ENCODE peak calls at places on chromosomes 11 and 22, in seven cellular contexts. O is uterus, S is thoracic aorta, N is kidney, B is cardiac muscle cell, X is endothelial cell of umbilical vein, V is IMR-90. C is an unnamed sample. For H3K9me3 and H3K36me3, the result is how much of the 10 kb centered on the place peaks cover.

GRCh38 chr11:19714093-19714386 is 1.4 kb downstream of the NAV2 start:
- DNase-seq in O (no peak), S (no peak), N (peak), B (peak), X (peak), V (peak), C (no peak)

GRCh38 chr22:42635531-42635930 is 4.9 kb downstream of the ATP5MGL start:
- DNase-seq in O (no peak), S (peak), N (no peak), B (peak), X (peak), V (peak), C (peak)

GRCh38 chr11:131859811-131860210 is 489.4 kb downstream of the NTM start:
- DNase-seq in O (no peak), S (no peak), N (no peak), B (peak), X (peak), V (peak), C (no peak)

GRCh38 chr11:7351228-7351627 is 99.5 kb downstream of the SYT9 start:
- DNase-seq in O (no peak), S (no peak), N (no peak), B (no peak), X (no peak), V (no peak), C (no peak)

GRCh38 chr11:114359342-114359741 is 41.0 kb downstream of the C11orf71 start:
- DNase-seq in O (no peak), S (no peak), N (no peak), B (peak), X (peak), V (peak), C (no peak)

GRCh38 chr11:126054412-126054811 is 8.3 kb downstream of the CDON start:
- DNase-seq in O (no peak), S (no peak), N (no peak), B (no peak), X (no peak), V (no peak), C (no peak)

GRCh38 chr11:86621854-86622253 is 50.6 kb downstream of the ME3 start:
- DNase-seq in O (no peak), S (no peak), N (no peak), B (no peak), X (no peak), V (no peak), C (no peak)

GRCh38 chr22:36423461-36424404 is 36.0 kb upstream of the MYH9 start:
- DNase-seq in O (no peak), S (no peak), N (no peak), B (peak), X (no peak), V (peak), C (no peak)

GRCh38 chr11:612201-612960 is 3.4 kb downstream of the IRF7 start:
- DNase-seq in O (peak), S (no peak), N (peak), B (no peak), X (no peak), V (peak), C (no peak)
- TF ChIP-seq CTCF in O (no peak), S (no peak), N (no peak), B (peak), X (peak), V (peak), C (no peak)

GRCh38 chr11:36375348-36376314 is 79.5 kb downstream of the PRR5L start:
- DNase-seq in O (no peak), S (no peak), N (no peak), B (no peak), X (peak), V (no peak), C (no peak)

GRCh38 chr11:36376315-36376887 is 80.3 kb downstream of the PRR5L start:
- DNase-seq in O (peak), S (no peak), N (peak), B (peak), X (peak), V (peak), C (no peak)

GRCh38 chr11:36376888-36377758 is 81.0 kb downstream of the PRR5L start:
- DNase-seq in O (peak), S (no peak), N (peak), B (peak), X (peak), V (peak), C (no peak)

GRCh38 chr11:36379653-36380052 is 83.6 kb downstream of the PRR5L start:
- DNase-seq in O (no peak), S (no peak), N (no peak), B (no peak), X (no peak), V (no peak), C (no peak)

DNA sequence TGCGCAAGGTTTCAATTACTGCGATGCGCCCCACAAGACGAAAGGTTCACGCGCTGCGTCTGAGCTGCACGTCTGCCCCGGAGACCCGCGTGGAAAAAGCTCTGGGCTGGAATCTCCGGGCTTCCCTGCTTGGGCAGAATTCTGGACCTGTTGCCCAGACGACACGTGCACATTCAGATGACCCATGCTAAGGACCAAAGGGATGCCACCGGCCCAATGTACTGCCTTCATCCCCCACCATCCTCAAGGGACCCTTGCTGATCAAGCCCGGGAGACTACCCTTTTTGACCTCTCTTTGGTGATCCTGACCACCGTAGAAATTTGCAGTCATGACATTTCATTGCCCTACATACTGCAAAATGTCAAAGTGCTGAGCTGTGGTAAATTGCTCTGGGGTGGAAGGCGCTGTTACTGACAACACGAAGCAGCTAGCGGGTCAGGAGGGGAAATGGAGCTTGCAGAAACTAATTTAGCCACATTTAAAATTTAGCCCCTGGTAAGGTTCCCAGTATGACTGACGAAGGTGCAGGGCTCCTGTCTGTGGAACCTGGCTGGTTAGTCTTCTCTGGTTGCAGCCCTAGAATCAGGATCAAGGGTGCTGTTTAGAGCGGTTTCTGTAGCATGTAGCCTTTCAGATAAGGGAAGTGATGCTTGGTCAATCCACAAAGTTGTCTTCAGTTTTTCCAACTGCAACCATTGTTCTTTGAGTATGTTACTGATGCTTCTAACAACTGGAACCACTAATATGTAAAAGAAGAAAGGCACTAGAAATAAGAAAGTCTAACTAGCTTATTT is 81.9 kb downstream of the PRR5L start:
- DNase-seq in O (no peak), S (no peak), N (no peak), B (no peak), X (no peak), V (no peak), C (no peak)
- H3K9me3 ChIP-seq in O (under half), S (under half), N (under half), B (under half), X (under half), V (under half), C (under half)

DNA sequence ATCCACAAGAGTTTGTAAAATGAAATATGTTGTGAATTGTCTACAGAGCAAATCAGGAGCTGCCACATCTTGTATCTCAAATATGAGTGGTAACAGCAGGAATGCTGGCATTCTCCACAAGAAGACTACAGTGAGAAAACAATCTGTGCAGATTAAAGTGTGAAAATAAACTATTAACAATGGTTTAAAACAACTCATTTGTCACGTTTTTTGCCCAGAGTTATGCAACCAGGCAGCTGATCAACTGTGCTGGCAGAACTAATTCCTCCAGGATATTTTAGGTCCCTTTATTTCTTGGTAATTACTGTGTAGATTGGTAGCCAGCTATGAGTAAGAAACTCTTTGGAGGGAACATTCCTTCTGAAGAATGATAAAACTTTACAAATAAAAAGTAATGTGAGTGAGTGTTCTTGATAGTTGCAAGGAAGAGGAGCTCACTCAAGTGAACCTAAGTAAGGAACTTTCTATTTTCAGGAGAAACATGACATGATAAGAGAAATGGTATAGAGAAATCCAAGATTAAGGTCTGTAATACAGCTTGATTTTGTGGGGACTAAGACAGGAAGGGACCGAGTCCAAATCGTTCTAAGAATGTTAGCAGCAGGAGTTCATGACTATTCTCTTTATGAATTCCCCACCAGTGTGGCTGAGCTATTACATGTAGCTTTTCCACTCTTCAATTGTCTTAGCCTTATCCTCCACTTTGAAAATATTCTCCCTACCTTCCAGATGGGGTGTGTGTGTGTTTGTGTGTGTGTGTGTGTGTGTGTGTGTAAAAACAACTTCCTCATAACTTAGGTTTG is 698.8 kb upstream of the ARHGAP42 start:
- DNase-seq in O (no peak), S (no peak), N (no peak), B (no peak), X (no peak), V (no peak), C (no peak)
- H3K36me3 ChIP-seq in O (under half), S (under half), N (under half), B (under half), X (under half), V (under half), C (under half)

GRCh38 chr11:120911943-120912342 is 112.0 kb upstream of the TBCEL start:
- DNase-seq in O (no peak), S (no peak), N (no peak), B (no peak), X (no peak), V (no peak), C (no peak)

GRCh38 chr11:120909676-120910215 is 114.2 kb upstream of the TBCEL start:
- DNase-seq in O (no peak), S (no peak), N (no peak), B (no peak), X (no peak), V (no peak), C (no peak)

GRCh38 chr11:120912915-120913314 is 111.0 kb upstream of the TBCEL start:
- DNase-seq in O (no peak), S (no peak), N (no peak), B (no peak), X (no peak), V (no peak), C (no peak)

GRCh38 chr11:120914021-120914420 is 109.9 kb upstream of the TBCEL start:
- DNase-seq in O (no peak), S (no peak), N (no peak), B (no peak), X (no peak), V (no peak), C (no peak)

GRCh38 chr11:120912504-120912903 is 111.4 kb upstream of the TBCEL start:
- DNase-seq in O (no peak), S (no peak), N (no peak), B (peak), X (peak), V (peak), C (no peak)
- TF ChIP-seq CTCF in O (no peak), S (no peak), N (peak), B (peak), X (peak), V (peak), C (no peak)

GRCh38 chr11:119828819-119829218 is 99.8 kb upstream of the NECTIN1 start:
- DNase-seq in O (no peak), S (no peak), N (no peak), B (no peak), X (no peak), V (no peak), C (no peak)

GRCh38 chr11:119830400-119830799 is 101.4 kb upstream of the NECTIN1 start:
- DNase-seq in O (no peak), S (no peak), N (no peak), B (no peak), X (no peak), V (no peak), C (no peak)

GRCh38 chr11:119828011-119828410 is 99.0 kb upstream of the NECTIN1 start:
- DNase-seq in O (no peak), S (no peak), N (no peak), B (no peak), X (no peak), V (no peak), C (no peak)

GRCh38 chr11:119829407-119829806 is 100.4 kb upstream of the NECTIN1 start:
- DNase-seq in O (no peak), S (no peak), N (no peak), B (peak), X (no peak), V (no peak), C (no peak)

GRCh38 chr11:119827113-119827512 is 98.1 kb upstream of the NECTIN1 start:
- DNase-seq in O (no peak), S (no peak), N (no peak), B (no peak), X (no peak), V (no peak), C (no peak)
- H3K9me3 ChIP-seq in O (under half), S (under half), N (under half), B (under half), X (under half), V (under half), C (under half)

DNA sequence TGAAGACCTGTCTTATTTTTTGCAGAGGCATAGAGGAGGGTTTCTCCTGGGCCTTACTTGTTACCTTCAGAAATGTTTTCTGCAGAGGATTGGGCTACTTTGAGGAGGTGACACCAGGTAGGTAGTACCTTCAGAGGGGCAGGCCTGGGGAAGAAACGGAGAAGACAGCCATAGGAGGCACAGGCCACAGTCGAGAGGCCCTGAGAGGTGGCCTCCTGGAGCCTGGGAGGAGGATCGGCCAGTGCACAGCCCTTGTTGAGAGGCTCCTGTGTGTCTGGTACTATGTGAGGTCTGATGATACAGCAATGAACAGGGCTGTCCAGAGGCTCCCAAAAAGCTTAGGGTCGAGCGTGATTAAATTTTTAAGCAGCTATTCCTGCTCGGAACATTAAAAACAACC is 11.5 kb downstream of the GTPBP1 start:
- DNase-seq in O (no peak), S (no peak), N (no peak), B (no peak), X (no peak), V (no peak), C (no peak)
- H3K36me3 ChIP-seq in O (under half), S (under half), N (under half), B (under half), X (under half), V (under half), C (under half)

C was measured in lung.